ENCODE peak calls at places on chromosomes 5 and 9, in six cellular contexts. X is sigmoid colon, S is adrenal gland, R is psoas muscle, U is ovary, D is colonic mucosa. F is an unnamed sample.

GRCh38 chr5:109740329-109740728 is 50.6 kb downstream of the MAN2A1 start:
- DNase-seq in X (no peak), S (peak), R (no peak), U (no peak), D (no peak), F (no peak)

GRCh38 chr5:179207470-179207869 is 137.8 kb downstream of the ADAMTS2 start:
- DNase-seq in X (no peak), S (no peak), R (peak), U (no peak), D (no peak), F (no peak)

GRCh38 chr9:104429147-104429546 is 74.9 kb upstream of the OR13F1 start:
- DNase-seq in X (no peak), S (no peak), R (no peak), U (no peak), D (no peak), F (no peak)

GRCh38 chr5:32713396-32714381 is 2.6 kb downstream of the NPR3 start:
- DNase-seq in X (peak), S (peak), R (peak), U (no peak), D (no peak), F (no peak)

GRCh38 chr5:73454379-73455036 is 5.9 kb upstream of the FOXD1 start:
- DNase-seq in X (no peak), S (peak), R (no peak), U (no peak), D (peak), F (no peak)

GRCh38 chr9:95495988-95496387 is 20.8 kb downstream of the PTCH1 start:
- DNase-seq in X (no peak), S (no peak), R (no peak), U (no peak), D (no peak), F (no peak)

GRCh38 chr5:27172708-27173107 is 134.3 kb upstream of the CDH9 start:
- DNase-seq in X (no peak), S (no peak), R (no peak), U (no peak), D (no peak), F (no peak)

GRCh38 chr9:28821240-28821639 is 1248.0 kb upstream of the C9orf72 start:
- DNase-seq in X (no peak), S (no peak), R (no peak), U (no peak), D (no peak), F (no peak)

GRCh38 chr5:143147918-143148317 is 255.6 kb downstream of the NR3C1 start:
- DNase-seq in X (peak), S (peak), R (no peak), U (peak), D (no peak), F (no peak)

GRCh38 chr9:129584136-129584535 is 36.8 kb downstream of the C9orf50 start:
- DNase-seq in X (peak), S (peak), R (peak), U (peak), D (peak), F (no peak)

GRCh38 chr5:176364765-176365662 is at the start of gene ARL10:
- DNase-seq in X (no peak), S (peak), R (peak), U (peak), D (no peak), F (no peak)

GRCh38 chr5:112525217-112525616 is 106.1 kb upstream of the EPB41L4A start:
- DNase-seq in X (no peak), S (no peak), R (no peak), U (no peak), D (no peak), F (no peak)

GRCh38 chr5:51109786-51110410 is 273.4 kb upstream of the ISL1 start:
- DNase-seq in X (no peak), S (no peak), R (no peak), U (no peak), D (no peak), F (no peak)

GRCh38 chr5:143403607-143404415 is at the start of gene NR3C1:
- DNase-seq in X (peak), S (peak), R (peak), U (peak), D (peak), F (peak)

GRCh38 chr9:104143554-104143919 is 49.4 kb downstream of the SMC2 start:
- DNase-seq in X (no peak), S (no peak), R (no peak), U (no peak), D (no peak), F (no peak)

GRCh38 chr9:130526193-130526853 is 53.1 kb upstream of the FUBP3 start:
- DNase-seq in X (no peak), S (no peak), R (no peak), U (no peak), D (no peak), F (no peak)

GRCh38 chr9:113509463-113509862 is 45.9 kb downstream of the RGS3 start:
- DNase-seq in X (no peak), S (no peak), R (no peak), U (no peak), D (no peak), F (no peak)

GRCh38 chr5:38527475-38527874 is 29.0 kb downstream of the LIFR start:
- DNase-seq in X (no peak), S (no peak), R (no peak), U (no peak), D (no peak), F (no peak)

GRCh38 chr5:97618721-97619120 is 435.7 kb upstream of the RIOK2 start:
- DNase-seq in X (no peak), S (no peak), R (no peak), U (no peak), D (no peak), F (no peak)

GRCh38 chr5:80874162-80874561 is 86.0 kb upstream of the RASGRF2 start:
- DNase-seq in X (no peak), S (peak), R (no peak), U (no peak), D (no peak), F (no peak)

GRCh38 chr5:127068771-127069330 is 4.5 kb downstream of the C5orf63 start:
- DNase-seq in X (no peak), S (peak), R (no peak), U (no peak), D (no peak), F (no peak)

GRCh38 chr5:133246376-133247144 is 194.7 kb downstream of the HSPA4 start:
- DNase-seq in X (no peak), S (no peak), R (no peak), U (no peak), D (no peak), F (no peak)

GRCh38 chr5:75601996-75602395 is 9.3 kb upstream of the ANKDD1B start:
- DNase-seq in X (no peak), S (no peak), R (no peak), U (no peak), D (no peak), F (no peak)

GRCh38 chr5:112160652-112161391 is 258.3 kb downstream of the EPB41L4A start:
- DNase-seq in X (peak), S (peak), R (peak), U (peak), D (peak), F (peak)

GRCh38 chr5:127909078-127909477 is 174.5 kb upstream of the SLC12A2 start:
- DNase-seq in X (no peak), S (peak), R (no peak), U (no peak), D (peak), F (no peak)

GRCh38 chr9:85155380-85155779 is 485.9 kb downstream of the NTRK2 start:
- DNase-seq in X (no peak), S (no peak), R (no peak), U (no peak), D (no peak), F (no peak)

GRCh38 chr9:122056484-122056883 is 36.6 kb downstream of the TTLL11 start:
- DNase-seq in X (no peak), S (peak), R (no peak), U (no peak), D (no peak), F (no peak)

GRCh38 chr5:14379739-14380497 is 201.7 kb upstream of the OTULINL start:
- DNase-seq in X (no peak), S (no peak), R (no peak), U (no peak), D (no peak), F (no peak)

GRCh38 chr5:138640138-138640537 is 64.9 kb upstream of the HSPA9 start:
- DNase-seq in X (no peak), S (no peak), R (no peak), U (no peak), D (no peak), F (no peak)

GRCh38 chr5:14760548-14761002 is 96.1 kb downstream of the OTULIN start:
- DNase-seq in X (no peak), S (no peak), R (peak), U (no peak), D (no peak), F (no peak)

GRCh38 chr9:32622948-32623347 is 12.5 kb downstream of the TAF1L start:
- DNase-seq in X (no peak), S (no peak), R (no peak), U (no peak), D (no peak), F (no peak)

GRCh38 chr5:131640043-131640856 is 5.2 kb upstream of the RAPGEF6 start:
- DNase-seq in X (no peak), S (no peak), R (no peak), U (no peak), D (no peak), F (no peak)

GRCh38 chr5:28077291-28078240 is 1039.2 kb upstream of the CDH9 start:
- DNase-seq in X (no peak), S (no peak), R (no peak), U (no peak), D (no peak), F (no peak)

GRCh38 chr9:20604561-20604960 is 17.7 kb downstream of the MLLT3 start:
- DNase-seq in X (no peak), S (no peak), R (no peak), U (no peak), D (no peak), F (no peak)

DNA sequence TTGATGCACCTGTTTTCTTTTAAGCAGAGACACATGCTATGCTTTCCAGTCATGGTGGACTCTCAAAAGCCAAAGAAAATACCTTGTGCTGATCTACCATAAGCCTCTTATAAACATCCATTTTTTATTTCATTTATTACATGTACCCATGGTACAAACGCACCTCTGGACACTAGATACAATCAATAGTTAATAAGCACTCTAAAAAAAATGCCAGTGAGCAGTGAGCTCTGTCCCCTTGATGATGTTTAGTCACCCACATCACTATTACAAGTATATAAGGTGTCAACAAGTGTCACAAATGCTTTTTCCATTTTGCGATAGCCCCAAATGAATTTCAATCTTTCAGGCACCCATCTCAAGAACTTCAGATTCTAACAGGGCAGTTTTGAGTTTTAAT is 5.9 kb downstream of the KLF4 start:
- DNase-seq in X (no peak), S (no peak), R (no peak), U (no peak), D (no peak), F (no peak)
- H3K4me3 ChIP-seq in X (no peak), S (no peak), R (peak), U (no peak), D (no peak), F (no peak)

GRCh38 chr9:116687762-116688160 is 656 bp downstream of the TRIM32 start:
- DNase-seq in X (no peak), S (no peak), R (no peak), U (no peak), D (no peak), F (no peak)
- H3K27ac ChIP-seq in X (no peak), S (no peak), R (peak), U (peak), D (peak), F (no peak)

GRCh38 chr5:36462295-36463021 is 143.9 kb upstream of the SLC1A3 start:
- DNase-seq in X (no peak), S (no peak), R (no peak), U (no peak), D (no peak), F (no peak)

GRCh38 chr5:36458746-36459145 is 147.7 kb upstream of the SLC1A3 start:
- DNase-seq in X (no peak), S (no peak), R (no peak), U (no peak), D (no peak), F (no peak)

GRCh38 chr5:36457511-36458260 is 148.7 kb upstream of the SLC1A3 start:
- DNase-seq in X (no peak), S (no peak), R (no peak), U (no peak), D (no peak), F (no peak)

GRCh38 chr5:36459191-36460135 is 146.9 kb upstream of the SLC1A3 start:
- DNase-seq in X (no peak), S (no peak), R (no peak), U (no peak), D (no peak), F (no peak)
- TF ChIP-seq CTCF in X (no peak), S (no peak), R (no peak), U (no peak), D (no peak), F (peak)

GRCh38 chr9:92097997-92098482 is 17.2 kb downstream of the SPTLC1 start:
- DNase-seq in X (peak), S (peak), R (peak), U (peak), D (peak), F (peak)
- H3K4me3 ChIP-seq in X (peak), S (no peak), R (peak), U (peak), D (no peak), F (peak)

F was measured in dorsolateral prefrontal cortex.